ENCODE peak calls at places on chromosomes 4 and X, in six cellular contexts. G is ovary, S is body of pancreas, L is right lobe of liver, F is hepatocyte, E is right cardiac atrium. O is an unnamed sample.

GRCh38 chr4:7135389-7135746 is 57.0 kb upstream of the SORCS2 start:
- DNase-seq in L (no peak), G (no peak), S (no peak), F (no peak), E (peak; percentile 14), O (no peak)

GRCh38 chr4:125681240-125681639 is 366.5 kb downstream of the FAT4 start:
- DNase-seq in G (no peak), L (no peak), S (no peak), F (no peak), E (no peak), O (no peak)

GRCh38 chrX:100659431-100660137 is 15.6 kb downstream of the SRPX2 start:
- DNase-seq in F (no peak), S (no peak), L (no peak), E (no peak), G (no peak), O (no peak)

GRCh38 chr4:128524311-128524710 is 236.7 kb upstream of the PGRMC2 start:
- DNase-seq in F (peak; percentile 39), L (no peak), G (no peak), S (peak; percentile 45), E (peak; percentile 71), O (no peak)

GRCh38 chrX:11427082-11428033 is 134.1 kb downstream of the AMELX start:
- DNase-seq in G (peak; percentile 61), F (peak; percentile 40), E (peak; percentile 84), L (peak; percentile 33), S (peak; percentile 38), O (no peak)

GRCh38 chr4:113382704-113383103 is 333.3 kb downstream of the ANK2 start:
- DNase-seq in L (no peak), F (no peak), G (no peak), E (no peak), S (no peak), O (no peak)

GRCh38 chrX:69298466-69299140 is 133.3 kb upstream of the PJA1 start:
- DNase-seq in G (no peak), L (no peak), S (no peak), F (no peak), E (no peak), O (no peak)

GRCh38 chrX:19810809-19811208 is 76.6 kb downstream of the SH3KBP1 start:
- DNase-seq in F (no peak), L (no peak), S (no peak), E (no peak), G (no peak), O (no peak)

GRCh38 chr4:114146947-114147618 is 167.6 kb upstream of the ARSJ start:
- DNase-seq in S (no peak), E (no peak), L (no peak), G (no peak), F (no peak), O (no peak)

GRCh38 chr4:41380758-41381157 is 124.0 kb downstream of the UCHL1 start:
- DNase-seq in S (no peak), L (no peak), E (no peak), F (no peak), G (no peak), O (no peak)

GRCh38 chr4:41379230-41379629 is 122.5 kb downstream of the UCHL1 start:
- DNase-seq in F (no peak), E (no peak), S (no peak), G (no peak), L (no peak), O (no peak)

GRCh38 chr4:41377196-41377595 is 120.5 kb downstream of the UCHL1 start:
- DNase-seq in G (no peak), F (no peak), L (no peak), E (no peak), S (no peak), O (no peak)

GRCh38 chr4:41373221-41373620 is 116.5 kb downstream of the UCHL1 start:
- DNase-seq in L (no peak), E (no peak), F (no peak), S (no peak), G (no peak), O (no peak)

GRCh38 chr4:41375561-41375960 is 118.8 kb downstream of the UCHL1 start:
- DNase-seq in E (no peak), F (no peak), G (no peak), L (no peak), S (peak; percentile 17), O (no peak)
- H3K4me1 ChIP-seq in E (peaks cover 18% of the 10 kb centered on the region), F (no peaks in the 10 kb centered on the region), G (no peaks in the 10 kb centered on the region), L (no peaks in the 10 kb centered on the region), S (peaks cover 17% of the 10 kb centered on the region), O (no peaks in the 10 kb centered on the region)

DNA sequence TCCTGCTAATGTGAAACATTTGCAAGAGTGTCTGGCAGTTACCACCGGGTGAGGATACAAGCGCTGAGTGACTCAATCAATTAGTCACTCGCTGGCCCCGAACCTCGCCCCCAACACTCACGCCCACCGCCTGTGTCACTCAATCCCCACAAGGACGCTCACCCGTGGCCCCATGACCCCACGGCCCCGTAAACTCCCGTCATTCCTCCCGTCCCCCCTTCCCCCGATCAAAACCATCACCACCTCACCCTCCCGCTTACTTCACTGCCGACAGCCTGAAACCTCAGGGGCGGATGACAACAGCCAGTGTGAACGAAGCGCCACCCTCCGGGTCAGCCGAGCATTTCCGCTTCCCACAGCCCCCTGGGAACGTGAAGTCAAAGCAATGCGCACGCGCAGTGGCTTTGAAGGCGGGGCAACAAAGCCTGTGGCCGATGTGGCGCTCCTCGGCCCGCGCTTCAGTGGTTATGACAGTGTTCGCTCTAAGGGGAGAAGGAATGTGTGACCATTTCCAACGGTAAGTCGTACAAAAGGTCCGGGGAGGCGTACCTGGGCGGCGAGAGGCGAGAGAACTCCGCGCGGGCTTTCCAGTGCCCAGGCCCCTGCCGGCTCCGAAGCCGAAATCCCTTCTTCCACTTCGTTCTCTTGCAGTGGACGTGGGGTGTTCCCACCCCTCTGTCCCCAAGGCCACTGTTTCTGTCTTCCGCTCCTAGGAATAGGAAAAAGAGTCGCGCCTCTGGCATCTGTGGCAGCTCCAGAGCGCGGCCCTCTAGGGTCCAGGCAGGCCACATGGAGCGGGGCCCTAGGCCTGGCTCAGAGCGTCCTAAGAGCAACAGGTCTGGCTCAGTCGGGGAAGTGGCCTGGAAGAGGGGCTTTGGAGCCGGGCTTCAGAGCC is at the start of gene ZNF674:
- DNase-seq in S (peak; percentile 93), F (peak; percentile 94), E (peak; percentile 97), G (peak; percentile 91), L (peak; percentile 94), O (peak; percentile 93)
- H3K27ac ChIP-seq in S (peak within 1 kb of the TSS; percentile 27), F (peak within 1 kb of the TSS; percentile 94), E (peak within 1 kb of the TSS; percentile 46), G (peak within 1 kb of the TSS; percentile 39), L (peak within 1 kb of the TSS; percentile 59), O (peak within 1 kb of the TSS; percentile 90)

GRCh38 chr4:121952290-121952689 is 430 bp upstream of the TRPC3 start:
- DNase-seq in F (no peak), L (no peak), S (no peak), G (no peak), E (no peak), O (no peak)
- H3K27me3 ChIP-seq in F (peaks cover 54% of the 10 kb centered on the region), L (peaks cover 12% of the 10 kb centered on the region), S (no peaks in the 10 kb centered on the region), G (no peaks in the 10 kb centered on the region), E (peaks cover 3% of the 10 kb centered on the region), O (no peaks in the 10 kb centered on the region)

DNA sequence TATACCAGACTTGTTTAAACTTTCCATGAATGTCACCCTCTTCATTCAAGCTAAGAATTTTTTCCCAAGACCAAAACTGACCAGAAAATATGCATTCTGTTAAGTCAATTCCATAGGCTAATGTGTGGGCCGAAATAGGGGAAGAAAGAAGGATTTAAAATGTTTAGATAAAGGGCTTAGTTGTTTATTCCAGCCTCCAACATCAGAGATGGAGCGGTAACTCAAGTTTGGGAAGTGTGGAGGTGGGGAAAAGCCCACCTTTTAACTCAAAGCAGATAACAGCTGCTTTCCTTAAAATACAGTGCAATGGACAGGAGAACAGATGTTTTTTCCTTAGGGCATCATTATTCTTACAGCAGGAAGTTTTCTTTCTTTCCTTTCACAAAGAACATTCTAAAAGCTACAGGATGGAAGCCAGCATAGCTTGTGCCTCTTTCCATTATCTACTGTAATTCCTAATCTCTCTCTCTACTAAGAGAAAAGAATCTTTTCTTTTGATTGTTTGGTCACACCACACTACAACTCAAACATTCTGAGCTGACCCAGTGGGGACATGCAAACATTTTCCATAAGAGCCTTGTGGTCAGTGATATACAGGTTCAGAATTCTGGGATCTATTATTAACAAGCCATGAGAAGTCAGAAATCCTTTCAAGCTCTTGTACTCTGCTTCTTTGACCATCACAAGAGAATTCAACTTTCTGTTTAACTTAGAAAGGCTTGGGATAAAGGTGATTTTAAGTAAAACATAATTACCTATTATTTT is 101.6 kb downstream of the PDE5A start:
- DNase-seq in G (no peak), F (no peak), L (no peak), E (no peak), S (no peak), O (no peak)
- H3K4me1 ChIP-seq in G (peaks cover 5% of the 10 kb centered on the region), F (no peaks in the 10 kb centered on the region), L (no peaks in the 10 kb centered on the region), E (no peaks in the 10 kb centered on the region), S (no peaks in the 10 kb centered on the region), O (no peaks in the 10 kb centered on the region)

GRCh38 chr4:144699565-144699964 is 53.6 kb downstream of the HHIP start:
- DNase-seq in E (no peak), G (no peak), L (no peak), S (no peak), F (no peak), O (no peak)

GRCh38 chr4:144705861-144706590 is 60.1 kb downstream of the HHIP start:
- DNase-seq in F (no peak), L (no peak), E (no peak), G (no peak), S (no peak), O (no peak)

GRCh38 chr4:144701683-144702233 is 55.8 kb downstream of the HHIP start:
- DNase-seq in G (no peak), F (no peak), S (no peak), E (no peak), L (no peak), O (no peak)

GRCh38 chr4:144709159-144709558 is 63.2 kb downstream of the HHIP start:
- DNase-seq in L (no peak), E (no peak), S (no peak), G (no peak), F (no peak), O (no peak)

GRCh38 chr4:144703494-144703893 is 57.5 kb downstream of the HHIP start:
- DNase-seq in S (no peak), G (no peak), E (no peak), L (no peak), F (no peak), O (no peak)
- H3K27ac ChIP-seq in S (no peak overlapping the region), G (no peak overlapping the region), E (no peak overlapping the region), L (no peak overlapping the region), F (no peak overlapping the region), O (no peak overlapping the region)

GRCh38 chr4:3674479-3674851 is 91.7 kb upstream of the ADRA2C start:
- DNase-seq in L (no peak), G (no peak), S (peak; percentile 11), F (no peak), E (no peak), O (no peak)

GRCh38 chr4:3675251-3676115 is 90.7 kb upstream of the ADRA2C start:
- DNase-seq in E (no peak), S (peak; percentile 4), L (no peak), G (no peak), F (no peak), O (no peak)

GRCh38 chr4:3677671-3678070 is 88.5 kb upstream of the ADRA2C start:
- DNase-seq in E (no peak), S (no peak), G (no peak), L (no peak), F (no peak), O (no peak)

GRCh38 chr4:3676907-3677495 is 89.2 kb upstream of the ADRA2C start:
- DNase-seq in L (no peak), G (no peak), S (no peak), E (no peak), F (no peak), O (no peak)

GRCh38 chr4:3676196-3676595 is 90.0 kb upstream of the ADRA2C start:
- DNase-seq in E (no peak), L (no peak), G (no peak), S (peak; percentile 9), F (no peak), O (no peak)
- H3K27me3 ChIP-seq in E (no peaks in the 10 kb centered on the region), L (no peaks in the 10 kb centered on the region), G (no peaks in the 10 kb centered on the region), S (no peaks in the 10 kb centered on the region), F (peaks cover 3% of the 10 kb centered on the region), O (no peaks in the 10 kb centered on the region)

O was measured in naive thymus-derived CD4-positive, alpha-beta T cell.